ENCODE peak calls at places on chromosomes 16 and 17, in four cellular contexts. W, Y, S and E are unnamed samples.

GRCh38 chr17:77312786-77313599 is 172.2 kb downstream of the SEC14L1 start:
- DNase-seq in W (no peak), S (peak), Y (no peak), E (no peak)

GRCh38 chr17:78822552-78822951 is 18.1 kb downstream of the USP36 start:
- DNase-seq in Y (no peak), W (no peak), S (no peak), E (no peak)

GRCh38 chr16:5560084-5560483 is 462.5 kb upstream of the EEF2KMT start:
- DNase-seq in S (no peak), Y (no peak), W (no peak), E (no peak)

GRCh38 chr17:82281502-82282238 is 8.2 kb upstream of the CSNK1D start:
- DNase-seq in W (no peak), Y (no peak), S (no peak), E (no peak)

GRCh38 chr16:46972971-46973456 is 460 bp downstream of the DNAJA2 start:
- DNase-seq in S (peak), W (peak), Y (no peak), E (peak)

GRCh38 chr17:1491406-1492248 is 859 bp downstream of the MYO1C start:
- DNase-seq in Y (no peak), W (peak), S (peak), E (peak)

GRCh38 chr17:71296005-71296404 is 824.8 kb upstream of the SOX9 start:
- DNase-seq in W (no peak), Y (no peak), S (no peak), E (no peak)

GRCh38 chr17:43713494-43714162 is 45.0 kb downstream of the SOST start:
- DNase-seq in W (no peak), S (peak), Y (no peak), E (no peak)

GRCh38 chr17:72609501-72609900 is 483.0 kb downstream of the SLC39A11 start:
- DNase-seq in S (no peak), W (no peak), Y (no peak), E (no peak)

GRCh38 chr16:64993464-64993863 is 128.4 kb downstream of the CDH11 start:
- DNase-seq in Y (no peak), S (no peak), W (no peak), E (no peak)

GRCh38 chr16:3965306-3965705 is 84.8 kb upstream of the CREBBP start:
- DNase-seq in S (no peak), Y (no peak), W (no peak), E (no peak)

GRCh38 chr16:9372934-9373890 is 281.8 kb downstream of the HAPSTR1 start:
- DNase-seq in S (no peak), Y (no peak), W (no peak), E (no peak)

GRCh38 chr17:69637399-69638165 is 223.1 kb downstream of the MAP2K6 start:
- DNase-seq in W (no peak), S (no peak), Y (no peak), E (no peak)

GRCh38 chr16:81612351-81613170 is 166.5 kb upstream of the PLCG2 start:
- DNase-seq in W (no peak), S (peak), Y (no peak), E (no peak)

GRCh38 chr17:39527220-39527813 is 66.0 kb downstream of the CDK12 start:
- DNase-seq in Y (peak), S (no peak), W (no peak), E (no peak)

GRCh38 chr17:48484850-48485249 is 46.0 kb downstream of the HOXB1 start:
- DNase-seq in Y (no peak), S (no peak), W (no peak), E (no peak)

GRCh38 chr16:78065344-78065743 is 34.1 kb upstream of the WWOX start:
- DNase-seq in W (no peak), S (no peak), Y (no peak), E (no peak)

GRCh38 chr16:28168991-28169554 is 42.7 kb downstream of the XPO6 start:
- DNase-seq in Y (no peak), S (no peak), W (no peak), E (no peak)

GRCh38 chr16:1981398-1981836 is at the start of gene NOXO1:
- DNase-seq in Y (no peak), S (no peak), W (no peak), E (no peak)

GRCh38 chr16:67470314-67470713 is 10.6 kb downstream of the ATP6V0D1 start:
- DNase-seq in S (peak), Y (no peak), W (no peak), E (no peak)

GRCh38 chr16:8194795-8195194 is 395.5 kb downstream of the TMEM114 start:
- DNase-seq in S (no peak), Y (no peak), W (no peak), E (no peak)

GRCh38 chr16:77437859-77438258 is 3.0 kb upstream of the ADAMTS18 start:
- DNase-seq in S (no peak), W (no peak), Y (no peak), E (no peak)

GRCh38 chr16:82979406-82980111 is 352.8 kb downstream of the CDH13 start:
- DNase-seq in S (no peak), W (no peak), Y (no peak), E (no peak)

GRCh38 chr17:56305017-56305416 is 151.7 kb downstream of the ANKFN1 start:
- DNase-seq in Y (no peak), W (no peak), S (no peak), E (no peak)

GRCh38 chr17:79746955-79747507 is 16.3 kb downstream of the ENPP7 start:
- DNase-seq in W (no peak), Y (no peak), S (no peak), E (no peak)

GRCh38 chr17:21211825-21212479 is 2.0 kb downstream of the TMEM11 start:
- DNase-seq in Y (no peak), W (no peak), S (no peak), E (no peak)

GRCh38 chr16:53175118-53175517 is 120.3 kb downstream of the CHD9 start:
- DNase-seq in S (no peak), W (no peak), Y (no peak), E (no peak)